ENCODE peak calls at places on chromosomes 2 and 18, in five cellular contexts. A is stimulated activated naive B cell treated with anti-CD40 and anti-IgM and Interleukin-4, amounts not matched to agents 10 μg/mL and 1 μg/mL and 100 μg/mL, for 72 hours; O is T-helper 2 cell; J is germinal center; Z is stimulated activated CD4-positive, alpha-beta T cell treated with anti-CD3 and anti-CD28 coated beads, Interleukin-1b, Interleukin-23, amount 100 ng/mL, for 24 hours. M is an unnamed sample.

GRCh38 chr2:88852753-88853402 is 161.4 kb downstream of the RPIA start:
- DNase-seq in A (no peak), O (no peak), J (no peak), Z (no peak), M (no peak)

GRCh38 chr2:191818725-191819333 is 28.1 kb downstream of the CAVIN2 start:
- DNase-seq in A (no peak), O (no peak), J (no peak), Z (no peak), M (no peak)

GRCh38 chr2:124136110-124136509 is 111.0 kb downstream of the CNTNAP5 start:
- DNase-seq in A (no peak), O (no peak), J (no peak), Z (no peak), M (no peak)

GRCh38 chr2:164954954-164955701 is at the start of gene SLC38A11:
- DNase-seq in A (peak; percentile 28), O (no peak), J (no peak), Z (no peak), M (no peak)

GRCh38 chr2:203126971-203127370 is 111.8 kb upstream of the CYP20A1 start:
- DNase-seq in A (no peak), O (no peak), J (no peak), Z (no peak), M (no peak)

GRCh38 chr2:148900350-148900749 is 25.3 kb downstream of the KIF5C start:
- DNase-seq in A (no peak), O (no peak), J (no peak), Z (no peak), M (no peak)

GRCh38 chr2:70094978-70095832 is 7.9 kb downstream of the PCBP1 start:
- DNase-seq in A (peak; percentile 65), O (peak; percentile 33), J (peak; percentile 79), Z (no peak), M (peak; percentile 71)

GRCh38 chr2:33444961-33445360 is 31.5 kb upstream of the RASGRP3 start:
- DNase-seq in A (no peak), O (no peak), J (no peak), Z (no peak), M (no peak)

GRCh38 chr2:209189893-209190292 is 234.0 kb upstream of the MAP2 start:
- DNase-seq in A (no peak), O (no peak), J (no peak), Z (no peak), M (no peak)

GRCh38 chr18:27808678-27809077 is 368.3 kb downstream of the CDH2 start:
- DNase-seq in A (no peak), O (no peak), J (no peak), Z (no peak), M (no peak)

GRCh38 chr2:25304339-25304728 is 37.4 kb downstream of the DNMT3A start:
- DNase-seq in A (no peak), O (no peak), J (no peak), Z (no peak), M (no peak)

GRCh38 chr18:48636436-48636835 is 97.6 kb downstream of the CTIF start:
- DNase-seq in A (no peak), O (no peak), J (no peak), Z (no peak), M (no peak)

GRCh38 chr2:24820175-24820513 is 26.9 kb downstream of the CENPO start:
- DNase-seq in A (no peak), O (no peak), J (no peak), Z (no peak), M (no peak)

GRCh38 chr2:178234648-178235047 is 40.3 kb downstream of the OSBPL6 start:
- DNase-seq in A (no peak), O (no peak), J (no peak), Z (no peak), M (no peak)

GRCh38 chr2:230677182-230677946 is 35.3 kb upstream of the CAB39 start:
- DNase-seq in A (no peak), O (no peak), J (no peak), Z (no peak), M (no peak)

GRCh38 chr2:67709835-67710234 is 312.7 kb downstream of the ETAA1 start:
- DNase-seq in A (no peak), O (no peak), J (no peak), Z (no peak), M (no peak)

GRCh38 chr2:70979626-70980025 is 1.2 kb downstream of the ANKRD53 start:
- DNase-seq in A (no peak), O (no peak), J (no peak), Z (no peak), M (no peak)

GRCh38 chr2:150143087-150143536 is 344.4 kb downstream of the RND3 start:
- DNase-seq in A (no peak), O (no peak), J (no peak), Z (no peak), M (no peak)

GRCh38 chr2:240412975-240413812 is 22.3 kb upstream of the GPC1 start:
- DNase-seq in A (no peak), O (no peak), J (no peak), Z (no peak), M (no peak)

GRCh38 chr2:71528749-71529148 is 75.4 kb downstream of the DYSF start:
- DNase-seq in A (no peak), O (no peak), J (no peak), Z (no peak), M (no peak)